ENCODE peak calls at places on chromosomes 16 and 17, in ten cellular contexts. P is HFFc6; C is transverse colon; K is SIG-M5; S is memory B cell; G is HT-29; A is NCI-H524; D is T-helper 22 cell; B is stimulated activated CD4-positive, alpha-beta T cell treated with anti-CD3 and anti-CD28 coated beads, TNF-alpha, amount 100 ng/mL, for 48 hours; T is CD8-positive, alpha-beta T cell. N is an unnamed sample.

GRCh38 chr17:12230411-12230810 is 209.7 kb downstream of the MAP2K4 start:
- DNase-seq in P (no peak), C (no peak), K (no peak), S (no peak), G (no peak), A (no peak), D (no peak), B (no peak), T (no peak), N (no peak)

GRCh38 chr17:70139449-70139993 is 29.8 kb upstream of the KCNJ2 start:
- DNase-seq in P (no peak), C (no peak), K (no peak), S (no peak), G (no peak), A (no peak), D (no peak), B (no peak), T (no peak), N (no peak)

GRCh38 chr16:1209081-1209480 is 16.0 kb downstream of the TPSG1 start:
- DNase-seq in P (no peak), C (no peak), K (no peak), S (no peak), G (no peak), A (no peak), D (no peak), B (no peak), T (no peak), N (no peak)

GRCh38 chr17:71251936-71252335 is 868.9 kb upstream of the SOX9 start:
- DNase-seq in P (peak; percentile 4), C (no peak), K (no peak), S (no peak), G (no peak), A (no peak), D (no peak), B (no peak), T (no peak), N (no peak)

GRCh38 chr17:63433746-63434591 is 12.1 kb downstream of the CYB561 start:
- DNase-seq in P (peak; percentile 94), C (peak; percentile 49), K (no peak), S (no peak), G (no peak), A (no peak), D (no peak), B (no peak), T (no peak), N (no peak)

GRCh38 chr17:66268247-66268927 is 34.0 kb upstream of the PRKCA start:
- DNase-seq in P (peak; percentile 71), C (no peak), K (no peak), S (no peak), G (no peak), A (no peak), D (no peak), B (no peak), T (no peak), N (no peak)

GRCh38 chr16:70789231-70789926 is 11.6 kb downstream of the VAC14 start:
- DNase-seq in P (peak; percentile 29), C (peak; percentile 30), K (no peak), S (no peak), G (no peak), A (no peak), D (no peak), B (no peak), T (no peak), N (no peak)

GRCh38 chr16:2486645-2487516 is 12.0 kb downstream of the TBC1D24 start:
- DNase-seq in P (peak; percentile 22), C (peak; percentile 75), K (no peak), S (peak; percentile 74), G (no peak), A (peak; percentile 46), D (peak; percentile 66), B (peak; percentile 63), T (peak; percentile 89), N (peak; percentile 86)

GRCh38 chr17:61338874-61339478 is 60.7 kb upstream of the TBX2 start:
- DNase-seq in P (no peak), C (no peak), K (no peak), S (no peak), G (no peak), A (no peak), D (no peak), B (no peak), T (no peak), N (no peak)

GRCh38 chr16:27330542-27330941 is 16.8 kb downstream of the IL4R start:
- DNase-seq in P (peak; percentile 74), C (peak; percentile 65), K (no peak), S (no peak), G (no peak), A (no peak), D (no peak), B (no peak), T (no peak), N (no peak)

GRCh38 chr17:5381542-5381941 is 37.9 kb downstream of the NUP88 start:
- DNase-seq in P (no peak), C (no peak), K (no peak), S (no peak), G (no peak), A (no peak), D (no peak), B (no peak), T (no peak), N (no peak)

GRCh38 chr17:38768417-38768816 is 15.9 kb downstream of the PSMB3 start:
- DNase-seq in P (no peak), C (no peak), K (no peak), S (no peak), G (no peak), A (no peak), D (no peak), B (no peak), T (no peak), N (no peak)

GRCh38 chr17:83092931-83093330 is 13.5 kb downstream of the METRNL start:
- DNase-seq in P (no peak), C (no peak), K (no peak), S (no peak), G (peak; percentile 50), A (no peak), D (no peak), B (no peak), T (no peak), N (no peak)

GRCh38 chr17:76981545-76982295 is 113.5 kb downstream of the MGAT5B start:
- DNase-seq in P (no peak), C (no peak), K (no peak), S (no peak), G (no peak), A (peak; percentile 100), D (no peak), B (no peak), T (no peak), N (no peak)